ENCODE peak calls at places on chromosomes 12 and 14, in nine cellular contexts. R, G, O, A, F, P, D, C and I are unnamed samples.
A peak's percentile ranks its signal among the peaks of the same experiment; 100 is the strongest.

GRCh38 chr14:97916100-97916499 is 1118.9 kb downstream of the VRK1 start:
- DNase-seq in P (no peak), F (no peak), O (no peak), C (no peak), D (no peak), A (no peak), G (no peak), R (no peak), I (no peak)

GRCh38 chr12:108313609-108314331 is 25.3 kb downstream of the CMKLR1 start:
- DNase-seq in D (no peak), R (no peak), O (no peak), F (no peak), A (no peak), P (no peak), C (no peak), G (no peak), I (no peak)

GRCh38 chr12:125387206-125387605 is 322.0 kb downstream of the AACS start:
- DNase-seq in R (peak; percentile 10), G (no peak), P (no peak), O (no peak), C (no peak), A (no peak), D (no peak), F (no peak), I (no peak)

GRCh38 chr14:53523226-53523625 is 370.1 kb upstream of the DDHD1 start:
- DNase-seq in G (no peak), P (no peak), F (no peak), A (no peak), O (no peak), R (no peak), D (no peak), C (no peak), I (no peak)

GRCh38 chr12:113247123-113248045 is 26.1 kb downstream of the TPCN1 start:
- DNase-seq in A (no peak), G (no peak), C (peak; percentile 48), R (peak; percentile 31), D (peak; percentile 69), O (peak; percentile 48), F (no peak), P (no peak), I (no peak)

GRCh38 chr12:44875417-44875953 is 630 bp downstream of the NELL2 start:
- DNase-seq in G (peak; percentile 62), A (no peak), F (no peak), O (no peak), C (no peak), R (no peak), D (no peak), P (peak; percentile 22), I (peak; percentile 24)

GRCh38 chr12:27142102-27142721 is 59.8 kb upstream of the C12orf71 start:
- DNase-seq in C (peak; percentile 64), G (peak; percentile 88), O (peak; percentile 96), D (peak; percentile 70), A (peak; percentile 55), P (peak; percentile 45), F (peak; percentile 67), R (peak; percentile 86), I (peak; percentile 50)

GRCh38 chr12:93857917-93858513 is 180.8 kb downstream of the CRADD start:
- DNase-seq in D (no peak), C (no peak), A (no peak), P (no peak), R (no peak), O (no peak), F (no peak), G (peak; percentile 7), I (no peak)

GRCh38 chr14:103273145-103273846 is 60.7 kb upstream of the EIF5 start:
- DNase-seq in D (no peak), A (no peak), R (peak; percentile 61), P (no peak), C (no peak), F (no peak), G (no peak), O (no peak), I (no peak)

GRCh38 chr12:101713059-101713682 is 15.7 kb downstream of the CHPT1 start:
- DNase-seq in C (no peak), P (no peak), O (no peak), R (peak; percentile 70), F (no peak), A (no peak), G (peak; percentile 4), D (no peak), I (no peak)

GRCh38 chr14:103198429-103199140 is 75.3 kb downstream of the TNFAIP2 start:
- DNase-seq in C (peak; percentile 7), G (no peak), A (no peak), R (no peak), O (peak; percentile 31), F (no peak), D (peak; percentile 47), P (no peak), I (no peak)

GRCh38 chr12:46558696-46559095 is 186.1 kb upstream of the SLC38A2 start:
- DNase-seq in C (peak; percentile 69), D (peak; percentile 22), A (no peak), O (no peak), G (no peak), F (no peak), R (no peak), P (no peak), I (no peak)

GRCh38 chr14:60002819-60003492 is 83.0 kb downstream of the LRRC9 start:
- DNase-seq in C (no peak), A (no peak), F (no peak), O (peak; percentile 42), G (no peak), P (no peak), D (no peak), R (peak; percentile 3), I (no peak)

GRCh38 chr12:75409833-75410232 is 18.9 kb downstream of the GLIPR1L2 start:
- DNase-seq in P (no peak), F (no peak), D (no peak), G (no peak), O (no peak), C (no peak), A (no peak), R (no peak), I (no peak)

GRCh38 chr12:118374909-118375308 is 1.4 kb upstream of the SUDS3 start:
- DNase-seq in D (peak; percentile 20), R (no peak), P (no peak), G (no peak), O (no peak), F (no peak), A (no peak), C (no peak), I (no peak)

GRCh38 chr12:129911437-129912049 is 7.7 kb upstream of the TMEM132D start:
- DNase-seq in C (no peak), G (peak; percentile 88), D (peak; percentile 43), F (no peak), P (peak; percentile 77), R (peak; percentile 53), O (peak; percentile 40), A (peak; percentile 55), I (peak; percentile 64)

GRCh38 chr14:93733646-93734045 is 54.6 kb downstream of the PRIMA1 start:
- DNase-seq in C (no peak), O (no peak), R (no peak), G (no peak), D (no peak), P (no peak), A (no peak), F (no peak), I (no peak)

GRCh38 chr14:93734086-93734822 is 54.0 kb downstream of the PRIMA1 start:
- DNase-seq in A (no peak), P (no peak), O (no peak), D (no peak), G (peak; percentile 50), F (no peak), R (no peak), C (no peak), I (no peak)

GRCh38 chr14:93734961-93735360 is 53.3 kb downstream of the PRIMA1 start:
- DNase-seq in C (no peak), P (no peak), O (no peak), D (no peak), R (no peak), A (no peak), F (no peak), G (no peak), I (no peak)

GRCh38 chr14:93737574-93737973 is 50.7 kb downstream of the PRIMA1 start:
- DNase-seq in P (no peak), R (no peak), D (no peak), A (no peak), C (no peak), O (no peak), F (no peak), G (no peak), I (no peak)

GRCh38 chr14:93736378-93737014 is 51.8 kb downstream of the PRIMA1 start:
- DNase-seq in D (no peak), C (no peak), R (no peak), G (peak; percentile 49), A (no peak), F (no peak), P (no peak), O (peak; percentile 8), I (no peak)
- TF ChIP-seq CTCF in D (no peak), C (no peak), R (no peak), G (peak; percentile 55), A (peak; percentile 60), F (no peak), P (no peak), O (peak; percentile 54), I (peak; percentile 27)

DNA sequence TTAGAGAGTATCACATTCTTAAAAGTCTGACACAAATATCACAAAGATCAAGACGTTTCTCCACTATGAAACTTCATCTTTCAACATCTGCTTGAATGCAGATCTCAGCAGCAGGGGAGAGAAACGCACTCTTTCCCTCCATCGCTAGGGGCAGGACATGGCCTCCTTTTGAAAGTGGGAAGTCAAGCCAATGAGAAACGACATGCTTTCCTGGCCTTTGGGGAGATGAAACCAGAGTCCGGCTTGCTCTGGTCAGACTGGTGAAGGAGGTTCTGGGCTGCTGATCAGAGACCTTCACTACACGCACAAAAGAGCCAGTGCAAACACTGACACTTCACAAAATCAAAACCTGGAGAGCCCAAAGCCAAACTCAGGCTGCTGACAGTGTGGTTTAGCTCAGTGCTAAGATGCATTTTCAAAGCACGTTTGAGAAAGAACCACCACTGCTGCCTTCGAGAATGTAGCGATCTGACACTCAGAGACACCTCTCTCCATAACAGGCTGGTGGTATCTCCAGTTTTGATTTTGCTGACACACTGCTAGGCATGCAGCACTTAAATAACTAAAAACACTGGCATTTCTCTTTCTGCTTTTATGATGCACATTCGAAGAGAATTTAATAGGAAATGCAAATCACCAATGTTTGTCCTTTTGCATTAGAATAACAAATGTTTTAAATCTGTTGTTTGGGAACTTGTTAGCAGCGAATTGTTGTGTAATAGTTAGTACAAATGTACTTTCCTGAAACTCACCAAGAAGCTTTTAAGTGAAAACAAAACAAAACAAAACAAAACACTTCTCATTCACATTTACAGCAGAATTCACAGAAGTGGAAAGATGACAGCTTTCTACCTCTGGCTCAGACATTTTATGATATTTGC is 93.9 kb upstream of the OVCH1 start:
- DNase-seq in P (no peak), C (no peak), G (peak; percentile 62), O (no peak), A (no peak), D (no peak), R (no peak), F (no peak), I (no peak)
- TF ChIP-seq CTCF in P (no peak), C (peak; percentile 25), G (peak; percentile 49), O (no peak), A (peak; percentile 58), D (peak; percentile 63), R (no peak), F (no peak), I (no peak)

GRCh38 chr12:57008113-57008687 is 1.9 kb upstream of the ZBTB39 start:
- DNase-seq in O (peak; percentile 76), D (peak; percentile 54), P (peak; percentile 74), A (no peak), R (peak; percentile 25), F (no peak), C (peak; percentile 46), G (peak; percentile 61), I (peak; percentile 62)
- TF ChIP-seq CTCF in O (peak; percentile 80), D (peak; percentile 76), P (peak; percentile 46), A (peak; percentile 50), R (no peak), F (peak; percentile 50), C (peak; percentile 68), G (peak; percentile 61), I (peak; percentile 70)

GRCh38 chr14:22112004-22112403 is 438.4 kb upstream of the OR4E1 start:
- DNase-seq in D (no peak), R (peak; percentile 47), G (peak; percentile 31), A (peak; percentile 19), F (no peak), P (peak; percentile 20), C (no peak), O (peak; percentile 33), I (peak; percentile 29)
- TF ChIP-seq CTCF in D (peak; percentile 48), R (peak; percentile 19), G (peak; percentile 80), A (peak; percentile 60), F (no peak), P (peak; percentile 36), C (peak; percentile 86), O (peak; percentile 70), I (peak; percentile 49)